ENCODE peak calls at places on chromosomes 7 and 10, in five cellular contexts. D is WERI-Rb-1, Q is A549, L is tibial nerve, O is astrocyte of the cerebellum. W is an unnamed sample.

GRCh38 chr10:98309366-98310355 is 41.7 kb upstream of the LOXL4 start:
- DNase-seq in D (peak; percentile 89), L (peak; percentile 60), Q (peak; percentile 89), O (peak; percentile 52), W (no peak)

GRCh38 chr7:954330-955238 is at the start of gene ADAP1:
- DNase-seq in D (peak; percentile 38), L (no peak), O (no peak), Q (peak; percentile 37), W (peak; percentile 45)

GRCh38 chr10:95445223-95445836 is 115.8 kb downstream of the SORBS1 start:
- DNase-seq in L (no peak), D (no peak), Q (peak; percentile 52), O (peak; percentile 56), W (no peak)

GRCh38 chr10:11913184-11913641 is 90.1 kb downstream of the PROSER2 start:
- DNase-seq in O (no peak), Q (no peak), D (no peak), L (no peak), W (no peak)

GRCh38 chr10:77710759-77711682 is 73.4 kb upstream of the KCNMA1 start:
- DNase-seq in L (peak; percentile 53), O (no peak), Q (peak; percentile 62), D (peak; percentile 72), W (peak; percentile 69)

GRCh38 chr7:82049442-82049841 is 279.6 kb upstream of the HGF start:
- DNase-seq in O (no peak), D (no peak), L (no peak), Q (peak; percentile 50), W (no peak)

GRCh38 chr7:19284136-19284535 is 138.9 kb upstream of the FERD3L start:
- DNase-seq in Q (no peak), O (no peak), L (no peak), D (no peak), W (no peak)

GRCh38 chr7:43491984-43492383 is 90.9 kb upstream of the STK17A start:
- DNase-seq in O (peak; percentile 72), L (no peak), Q (no peak), D (no peak), W (no peak)

GRCh38 chr7:47535704-47536628 is 45.9 kb downstream of the TNS3 start:
- DNase-seq in O (no peak), L (no peak), Q (no peak), D (no peak), W (no peak)

GRCh38 chr10:82653244-82653933 is 778.4 kb downstream of the NRG3 start:
- DNase-seq in O (no peak), L (no peak), Q (no peak), D (no peak), W (no peak)

GRCh38 chr10:101615760-101616116 is 27.6 kb downstream of the DPCD start:
- DNase-seq in D (no peak), L (no peak), Q (no peak), O (no peak), W (no peak)

GRCh38 chr7:3000566-3000965 is 43.1 kb downstream of the CARD11 start:
- DNase-seq in L (no peak), O (no peak), Q (no peak), D (no peak), W (no peak)

GRCh38 chr10:127832456-127832855 is 60.3 kb downstream of the CLRN3 start:
- DNase-seq in Q (no peak), D (no peak), O (no peak), L (no peak), W (no peak)

GRCh38 chr7:1950623-1951523 is 280.8 kb downstream of the ELFN1 start:
- DNase-seq in L (no peak), Q (no peak), O (no peak), D (peak; percentile 96), W (no peak)

GRCh38 chr7:2018786-2019692 is 213.7 kb downstream of the MAD1L1 start:
- DNase-seq in O (peak; percentile 24), Q (no peak), D (no peak), L (no peak), W (no peak)

GRCh38 chr10:70331486-70332268 is 47.9 kb upstream of the NPFFR1 start:
- DNase-seq in O (peak; percentile 91), L (no peak), Q (peak; percentile 62), D (peak; percentile 35), W (no peak)

GRCh38 chr10:111077715-111078504 is 1.1 kb downstream of the ADRA2A start:
- DNase-seq in Q (no peak), D (no peak), O (no peak), L (no peak), W (no peak)

DNA sequence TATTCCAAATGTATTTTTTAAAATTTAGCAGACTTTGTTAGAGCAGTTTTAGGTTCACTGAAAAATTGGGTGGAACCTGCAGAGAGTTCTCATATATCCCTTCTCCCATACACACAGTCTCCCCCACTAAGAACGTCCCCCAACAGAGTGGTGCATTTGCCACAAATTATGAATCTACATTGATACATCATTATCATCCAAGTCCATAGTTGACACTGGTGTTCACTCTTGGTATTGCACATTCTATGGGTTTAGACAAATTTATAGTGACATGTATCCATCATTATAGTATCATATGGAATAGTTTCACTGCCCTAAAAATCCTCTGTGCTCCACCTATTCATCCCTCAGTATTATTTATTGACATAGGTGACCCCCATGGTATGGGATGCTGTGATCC is 97.3 kb upstream of the AFAP1L2 start:
- DNase-seq in O (no peak), D (no peak), Q (no peak), L (no peak), W (no peak)
- TF ChIP-seq CTCF in O (no peak), D (no peak), Q (no peak), L (no peak), W (no peak)

DNA sequence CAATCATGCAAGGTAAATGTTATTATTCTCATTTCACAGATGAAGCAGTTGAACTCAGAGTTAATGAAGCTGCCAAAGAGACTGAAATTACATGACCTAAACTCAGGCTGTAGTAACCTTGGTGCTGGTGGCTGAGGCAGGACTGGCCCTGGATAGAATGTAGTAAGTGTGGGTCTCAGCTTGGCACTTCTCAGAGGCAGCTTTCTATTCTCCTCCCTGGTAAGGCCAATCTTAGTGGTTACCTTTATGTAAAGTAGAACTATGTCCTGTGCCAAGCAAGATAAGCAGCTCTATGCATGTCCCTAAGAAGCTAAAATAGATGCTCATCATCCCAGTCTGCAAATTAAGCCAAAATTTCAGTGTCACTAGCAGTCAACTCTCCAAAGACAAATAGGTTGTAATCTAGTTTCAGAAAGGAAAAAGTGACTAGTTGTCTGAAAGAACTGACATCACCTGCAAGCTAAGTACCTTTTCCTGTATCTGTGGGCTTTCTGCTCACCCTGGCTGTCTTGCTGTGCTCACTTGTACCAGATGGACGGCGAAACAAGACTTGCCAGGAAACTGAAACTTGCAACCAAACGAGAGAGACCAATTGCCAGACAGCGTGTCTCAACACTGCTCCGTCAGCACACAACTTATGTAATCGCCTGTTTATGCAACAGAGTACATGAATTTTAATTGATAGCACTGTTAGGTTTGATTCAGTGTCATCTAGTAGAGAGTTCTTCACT is 43.7 kb downstream of the CH25H start:
- DNase-seq in Q (no peak), O (no peak), L (peak; percentile 16), D (no peak), W (peak; percentile 12)
- H3K4me3 ChIP-seq in Q (no peak overlapping the region), O (no peak overlapping the region), L (no peak overlapping the region), D (no peak overlapping the region), W (peak overlapping the region; percentile 24)

GRCh38 chr10:51206471-51206870 is 132.2 kb downstream of the PRKG1 start:
- DNase-seq in D (no peak), O (no peak), Q (no peak), L (no peak), W (no peak)
- TF ChIP-seq CTCF in D (no peak), O (no peak), Q (no peak), L (no peak), W (no peak)

GRCh38 chr10:29375888-29376287 is 87.0 kb downstream of the LYZL1 start:
- DNase-seq in D (no peak), L (no peak), Q (no peak), O (no peak), W (no peak)

GRCh38 chr10:29370092-29370611 is 81.3 kb downstream of the LYZL1 start:
- DNase-seq in L (no peak), O (no peak), D (no peak), Q (no peak), W (no peak)

GRCh38 chr10:29372920-29373319 is 84.0 kb downstream of the LYZL1 start:
- DNase-seq in O (no peak), Q (no peak), D (no peak), L (no peak), W (no peak)

GRCh38 chr10:29374162-29374561 is 85.3 kb downstream of the LYZL1 start:
- DNase-seq in L (no peak), O (no peak), Q (no peak), D (no peak), W (no peak)

DNA sequence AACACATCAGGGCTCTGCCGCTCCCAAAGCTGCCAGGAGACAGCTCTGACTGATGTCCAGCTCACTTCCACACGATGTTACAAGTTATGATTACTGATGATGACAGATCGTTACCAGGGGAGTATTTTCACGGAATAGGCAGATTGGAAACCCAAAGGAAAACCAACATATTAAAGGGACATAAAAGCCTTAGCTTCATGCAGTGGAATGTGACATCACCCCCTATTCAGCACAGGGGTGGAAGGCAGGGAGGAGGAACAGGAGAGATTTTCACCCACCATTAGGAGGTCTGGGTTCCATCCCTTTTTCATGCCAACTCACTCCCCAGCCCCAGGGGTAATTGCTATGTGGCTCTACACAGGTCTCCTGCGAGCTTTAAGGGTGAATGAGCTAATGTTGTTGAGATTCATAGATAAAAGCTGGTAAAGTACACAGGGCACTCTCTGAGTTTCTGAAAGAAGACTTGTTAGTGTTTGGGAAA is 81.8 kb downstream of the LYZL1 start:
- DNase-seq in Q (no peak), D (no peak), L (no peak), O (no peak), W (no peak)
- H3K4me3 ChIP-seq in Q (no peak overlapping the region), D (no peak overlapping the region), L (no peak overlapping the region), O (no peak overlapping the region), W (no peak overlapping the region)

DNA sequence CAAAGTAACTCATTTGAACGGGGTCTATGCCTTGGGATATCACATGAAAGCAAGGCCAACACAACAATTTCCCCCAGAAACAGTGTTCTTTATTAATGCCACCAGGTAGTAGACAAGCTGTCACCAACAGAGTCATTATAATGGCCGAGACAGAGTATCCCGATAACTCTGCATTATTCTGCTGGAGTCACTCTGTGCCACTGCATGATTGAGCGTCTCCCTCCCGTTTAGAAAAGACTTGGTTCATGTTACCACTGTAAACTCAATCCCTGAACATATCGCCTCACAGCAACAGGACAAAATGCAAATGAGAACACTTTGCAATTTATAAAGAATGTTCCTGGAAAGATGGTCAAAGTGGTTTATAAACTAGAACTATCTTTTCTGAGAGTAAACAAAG is 932.5 kb downstream of the GATA3 start:
- DNase-seq in D (no peak), Q (no peak), O (no peak), L (no peak), W (no peak)
- TF ChIP-seq CTCF in D (no peak), Q (no peak), O (no peak), L (no peak), W (no peak)

DNA sequence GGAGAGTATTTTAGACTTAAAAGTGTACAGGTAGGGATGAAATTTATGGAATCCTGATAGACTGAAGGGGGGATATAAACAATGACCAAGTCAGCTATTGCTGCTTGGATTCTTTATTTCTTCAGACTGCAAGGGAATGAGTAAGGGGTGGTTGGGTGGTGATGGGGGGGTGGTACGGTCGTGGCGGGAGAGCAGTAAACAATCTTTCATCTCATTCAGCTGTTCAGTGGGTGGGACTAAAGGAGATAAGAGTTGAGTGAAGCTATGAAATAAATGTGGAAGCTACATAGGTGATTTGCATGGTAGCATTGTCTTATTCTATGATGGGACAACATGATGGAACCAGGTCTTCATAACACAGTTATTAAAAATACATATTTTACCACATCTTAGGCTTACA is 1.8 kb downstream of the SEPTIN7 start:
- DNase-seq in L (no peak), D (no peak), O (no peak), Q (no peak), W (peak; percentile 28)
- H3K4me3 ChIP-seq in L (peak overlapping the region; percentile 78), D (peak overlapping the region; percentile 98), O (peak overlapping the region; percentile 96), Q (peak overlapping the region; percentile 75), W (peak overlapping the region; percentile 58)

W was measured in CD8-positive, alpha-beta T cell.